ENCODE peak calls at places on chromosome 18, in five cellular contexts. P is left lung, X is pancreas, W is AG04449, N is kidney. T is an unnamed sample.

GRCh38 chr18:33605250-33605649 is 27.2 kb downstream of the ASXL3 start:
- DNase-seq in N (no peak), P (no peak), X (no peak), W (no peak), T (no peak)

GRCh38 chr18:48983793-48984437 is 33.1 kb upstream of the SMAD7 start:
- DNase-seq in W (no peak), X (no peak), P (no peak), N (peak; percentile 80), T (no peak)

GRCh38 chr18:28050561-28050960 is 126.4 kb downstream of the CDH2 start:
- DNase-seq in X (no peak), N (no peak), W (no peak), P (no peak), T (no peak)

GRCh38 chr18:8730080-8730827 is 24.9 kb downstream of the MTCL1 start:
- DNase-seq in X (peak; percentile 76), P (peak; percentile 64), W (peak; percentile 62), N (no peak), T (no peak)

GRCh38 chr18:69725009-69725408 is 222.7 kb downstream of the CD226 start:
- DNase-seq in W (no peak), P (no peak), X (no peak), N (no peak), T (no peak)

GRCh38 chr18:3594760-3595241 is 144.8 kb downstream of the TGIF1 start:
- DNase-seq in P (no peak), N (no peak), X (no peak), W (no peak), T (no peak)

GRCh38 chr18:11322006-11322405 is 172.6 kb upstream of the PIEZO2 start:
- DNase-seq in X (no peak), W (no peak), N (no peak), P (no peak), T (no peak)

GRCh38 chr18:24497052-24497754 is 36.8 kb downstream of the HRH4 start:
- DNase-seq in X (no peak), N (no peak), W (no peak), P (no peak), T (no peak)

DNA sequence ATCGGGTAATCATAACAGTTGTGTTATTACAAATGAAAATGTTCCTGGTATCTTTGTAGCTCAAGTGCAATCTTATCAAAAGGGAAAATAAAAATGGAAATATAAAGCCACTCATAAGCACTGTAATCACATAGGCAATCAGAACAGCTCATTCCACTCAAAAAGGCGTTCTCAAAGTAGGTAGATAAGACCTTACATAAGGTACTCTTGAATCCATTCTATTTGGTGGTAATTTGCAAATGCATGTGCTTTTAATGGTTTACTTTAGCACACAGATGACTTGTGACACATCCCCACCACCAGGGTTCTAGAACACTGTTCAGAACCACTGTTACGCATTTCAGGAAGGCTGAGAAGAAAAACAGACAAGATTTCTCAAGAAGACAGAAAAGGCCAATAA is 86.7 kb upstream of the NARS1 start:
- DNase-seq in N (no peak), W (no peak), X (no peak), P (no peak), T (no peak)
- TF ChIP-seq CTCF in N (no peak), W (no peak), X (no peak), P (no peak), T (no peak)

GRCh38 chr18:2571200-2572143 is at the start of the genes METTL4 and NDC80:
- DNase-seq in W (peak; percentile 36), X (peak; percentile 85), P (peak; percentile 87), N (peak; percentile 95), T (peak; percentile 50)
- TF ChIP-seq CTCF in W (no peak), X (no peak), P (no peak), N (peak; percentile 4), T (no peak)

DNA sequence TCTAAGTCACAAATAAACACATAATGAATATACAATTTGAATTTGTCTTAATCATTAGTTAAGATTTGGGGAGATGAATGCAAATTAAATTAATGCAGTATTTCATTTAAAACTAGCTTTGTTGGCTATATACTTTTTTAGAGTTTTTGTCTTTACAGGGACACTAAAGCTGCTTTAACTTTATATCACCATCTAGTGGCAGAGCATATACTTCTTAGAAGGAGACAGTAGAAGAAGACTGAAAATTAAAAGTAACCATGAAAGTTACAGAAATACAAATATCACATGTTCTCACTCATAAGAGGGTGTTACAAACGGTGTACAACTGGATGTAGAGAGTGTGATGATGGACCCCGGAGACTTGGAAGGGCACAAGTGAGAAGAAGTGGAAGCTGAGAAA is 268.3 kb upstream of the NETO1 start:
- DNase-seq in N (no peak), W (no peak), P (no peak), X (no peak), T (no peak)
- TF ChIP-seq CTCF in N (no peak), W (no peak), P (no peak), X (peak; percentile 9), T (peak; percentile 59)

GRCh38 chr18:51068111-51068510 is 38.1 kb downstream of the SMAD4 start:
- DNase-seq in X (no peak), W (peak; percentile 52), N (no peak), P (no peak), T (no peak)
- TF ChIP-seq CTCF in X (no peak), W (no peak), N (no peak), P (no peak), T (no peak)

DNA sequence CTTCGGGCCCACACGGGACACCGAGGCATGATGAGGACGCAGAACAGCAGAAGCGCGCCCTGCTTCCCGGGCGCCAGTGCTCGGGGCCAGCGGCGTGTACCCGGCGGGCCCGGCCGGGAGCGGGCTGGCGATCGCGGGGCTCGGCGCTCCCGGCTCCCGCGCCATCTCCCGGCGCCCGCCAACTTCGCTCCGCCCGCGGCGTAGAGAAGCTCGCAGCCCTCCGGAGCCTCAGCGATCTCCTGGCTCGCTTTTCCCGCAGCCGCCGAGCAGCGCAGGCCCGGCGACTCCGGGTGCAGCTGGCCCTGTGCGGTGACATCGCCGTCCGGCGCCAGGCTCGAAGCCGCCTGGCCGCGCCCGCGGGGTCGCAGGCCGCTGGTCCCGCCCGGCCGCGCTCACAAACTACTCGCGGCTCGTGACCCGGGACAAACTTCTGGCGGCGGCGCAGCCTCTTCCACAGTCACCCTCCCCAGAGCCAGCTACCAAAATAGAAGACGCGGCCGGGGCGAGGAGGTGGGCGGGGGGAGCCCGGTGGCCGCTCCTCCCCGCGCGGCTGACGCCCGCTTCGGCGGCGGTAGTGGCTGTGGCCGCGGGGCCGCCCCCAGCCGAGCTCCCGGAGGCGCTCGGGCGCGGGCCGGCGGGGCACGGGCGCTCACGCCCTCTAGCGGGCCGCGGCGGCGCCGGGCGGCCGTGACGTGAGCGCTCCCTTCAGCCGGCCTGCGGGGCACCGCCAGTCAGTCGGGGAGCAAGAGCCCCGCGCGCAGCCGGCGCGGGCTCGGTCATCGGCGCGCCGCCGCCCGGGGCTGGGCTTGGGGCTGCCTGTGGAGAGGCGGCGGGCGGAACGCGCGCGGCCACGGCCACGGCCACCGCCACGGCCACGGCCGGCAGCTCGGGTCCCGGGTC is at the start of gene PTPRM:
- DNase-seq in W (no peak), N (peak; percentile 95), X (peak; percentile 88), P (peak; percentile 84), T (no peak)
- TF ChIP-seq CTCF in W (peak; percentile 39), N (peak; percentile 58), X (no peak), P (no peak), T (peak; percentile 11)

DNA sequence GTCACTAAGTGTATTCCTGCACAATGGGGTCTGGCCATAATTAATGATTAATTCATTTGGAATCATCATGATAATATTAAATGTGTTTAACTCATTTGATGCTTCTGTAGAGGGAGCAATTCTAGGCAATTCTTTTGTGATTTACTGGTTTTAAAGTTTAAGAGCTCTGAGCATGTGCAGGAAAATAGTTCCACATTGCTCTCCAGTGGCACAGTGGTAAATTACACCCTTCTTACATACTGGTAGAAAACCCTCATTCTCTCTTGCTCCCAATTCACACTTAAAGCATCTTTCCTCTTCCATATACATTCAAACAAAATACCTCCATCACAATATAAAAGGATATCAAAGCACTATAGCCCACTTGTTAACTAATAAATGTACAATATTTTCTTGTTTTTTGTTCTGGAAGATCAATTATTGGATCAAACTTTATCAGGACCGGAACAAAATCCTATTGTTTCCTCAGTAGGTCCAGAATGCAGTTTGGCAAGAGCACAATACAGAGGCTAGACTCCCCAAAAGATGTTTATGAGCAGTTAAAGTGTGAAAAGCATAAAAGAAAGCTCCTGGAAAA is 844.3 kb downstream of the MBD2 start:
- DNase-seq in X (no peak), P (no peak), W (peak; percentile 28), N (no peak), T (no peak)
- TF ChIP-seq CTCF in X (no peak), P (peak; percentile 39), W (peak; percentile 34), N (peak; percentile 28), T (peak; percentile 68)